ENCODE peak calls at places on chromosomes 12 and 14, in nine cellular contexts. U is IMR-90, D is ovary, I is tibial nerve, K is HCT116, Q is transverse colon, J is Peyer's patch, E is prostate gland, T is H54. Z is an unnamed sample.

GRCh38 chr12:15589328-15590032 is 199.7 kb downstream of the EPS8 start:
- DNase-seq in U (no peak), D (no peak), I (no peak), K (no peak), Q (no peak), J (no peak), E (no peak), T (no peak), Z (no peak)

GRCh38 chr12:45343269-45344051 is 127.6 kb downstream of the ANO6 start:
- DNase-seq in U (peak), D (no peak), I (no peak), K (no peak), Q (no peak), J (no peak), E (no peak), T (peak), Z (no peak)

GRCh38 chr14:91694643-91695042 is 37.2 kb downstream of the CATSPERB start:
- DNase-seq in U (no peak), D (no peak), I (no peak), K (no peak), Q (no peak), J (no peak), E (no peak), T (no peak), Z (no peak)

GRCh38 chr14:89828473-89829200 is 125.9 kb downstream of the EFCAB11 start:
- DNase-seq in U (peak), D (no peak), I (no peak), K (no peak), Q (no peak), J (no peak), E (no peak), T (no peak), Z (no peak)

GRCh38 chr12:66269757-66270383 is 32.4 kb upstream of the HELB start:
- DNase-seq in U (peak), D (no peak), I (no peak), K (peak), Q (no peak), J (no peak), E (no peak), T (peak), Z (peak)

GRCh38 chr12:113860059-113860820 is 105.9 kb downstream of the RBM19 start:
- DNase-seq in U (no peak), D (no peak), I (no peak), K (no peak), Q (no peak), J (no peak), E (no peak), T (no peak), Z (no peak)

GRCh38 chr12:49985981-49986380 is 13.2 kb downstream of the AQP6 start:
- DNase-seq in U (peak), D (no peak), I (no peak), K (no peak), Q (no peak), J (no peak), E (no peak), T (no peak), Z (no peak)

GRCh38 chr12:124720019-124720686 is 143.5 kb downstream of the SCARB1 start:
- DNase-seq in U (peak), D (no peak), I (no peak), K (no peak), Q (no peak), J (no peak), E (no peak), T (peak), Z (no peak)

GRCh38 chr14:77128414-77128891 is 13.1 kb downstream of the ZDHHC22 start:
- DNase-seq in U (no peak), D (no peak), I (no peak), K (peak), Q (no peak), J (no peak), E (no peak), T (no peak), Z (no peak)

GRCh38 chr12:40525054-40525453 is 167.2 kb upstream of the CNTN1 start:
- DNase-seq in U (no peak), D (no peak), I (no peak), K (no peak), Q (no peak), J (no peak), E (no peak), T (no peak), Z (no peak)

GRCh38 chr12:116319851-116320621 is 42.5 kb upstream of the MED13L start:
- DNase-seq in U (peak), D (peak), I (no peak), K (no peak), Q (peak), J (no peak), E (peak), T (peak), Z (no peak)

GRCh38 chr14:39704581-39704980 is 272.3 kb upstream of the FBXO33 start:
- DNase-seq in U (no peak), D (no peak), I (no peak), K (no peak), Q (no peak), J (no peak), E (no peak), T (no peak), Z (no peak)

GRCh38 chr14:56474419-56475022 is 105.1 kb upstream of the TMEM260 start:
- DNase-seq in U (peak), D (no peak), I (no peak), K (peak), Q (no peak), J (no peak), E (no peak), T (no peak), Z (peak)

GRCh38 chr14:91439345-91439744 is 21.7 kb upstream of the CCDC88C start:
- DNase-seq in U (no peak), D (no peak), I (no peak), K (no peak), Q (no peak), J (no peak), E (no peak), T (no peak), Z (no peak)

GRCh38 chr12:84730561-84731162 is 181.9 kb downstream of the SLC6A15 start:
- DNase-seq in U (no peak), D (no peak), I (no peak), K (no peak), Q (no peak), J (no peak), E (no peak), T (no peak), Z (no peak)

GRCh38 chr12:7642876-7643309 is 22.8 kb downstream of the APOBEC1 start:
- DNase-seq in U (no peak), D (no peak), I (no peak), K (peak), Q (no peak), J (no peak), E (no peak), T (no peak), Z (peak)

GRCh38 chr12:93025145-93026103 is 96.3 kb upstream of the EEA1 start:
- DNase-seq in U (peak), D (no peak), I (no peak), K (peak), Q (no peak), J (no peak), E (peak), T (peak), Z (peak)

GRCh38 chr14:103292426-103293374 is 41.3 kb upstream of the EIF5 start:
- DNase-seq in U (peak), D (peak), I (peak), K (peak), Q (peak), J (peak), E (peak), T (peak), Z (peak)

GRCh38 chr12:26017484-26018211 is 59.2 kb downstream of the RASSF8 start:
- DNase-seq in U (peak), D (no peak), I (no peak), K (peak), Q (no peak), J (no peak), E (no peak), T (no peak), Z (peak)

GRCh38 chr12:31288381-31288780 is 37.6 kb downstream of the SINHCAF start:
- DNase-seq in U (no peak), D (no peak), I (no peak), K (no peak), Q (no peak), J (no peak), E (no peak), T (no peak), Z (no peak)

GRCh38 chr12:25958254-25959068 is at the start of gene RASSF8:
- DNase-seq in U (peak), D (peak), I (peak), K (no peak), Q (peak), J (peak), E (peak), T (peak), Z (peak)

GRCh38 chr12:64216239-64216638 is 5.9 kb downstream of the KICS2 start:
- DNase-seq in U (no peak), D (no peak), I (no peak), K (no peak), Q (no peak), J (no peak), E (no peak), T (no peak), Z (no peak)

GRCh38 chr14:50362791-50363733 is 33.6 kb downstream of the CDKL1 start:
- DNase-seq in U (peak), D (no peak), I (no peak), K (no peak), Q (no peak), J (peak), E (no peak), T (no peak), Z (peak)
- TF ChIP-seq POLR2A in U (no peak), D (no peak), I (no peak), K (no peak), Q (no peak), J (peak), E (no peak), T (no peak), Z (peak)

GRCh38 chr14:65167072-65167645 is 64.8 kb upstream of the MAX start:
- DNase-seq in U (no peak), D (no peak), I (no peak), K (no peak), Q (no peak), J (no peak), E (no peak), T (no peak), Z (peak)
- TF ChIP-seq POLR2A in U (no peak), D (no peak), I (no peak), K (no peak), Q (no peak), J (no peak), E (no peak), T (no peak), Z (no peak)

GRCh38 chr14:61750708-61751474 is 11.3 kb upstream of the SNAPC1 start:
- DNase-seq in U (peak), D (peak), I (peak), K (peak), Q (peak), J (peak), E (peak), T (no peak), Z (peak)
- TF ChIP-seq POLR2A in U (no peak), D (no peak), I (peak), K (peak), Q (peak), J (peak), E (peak), T (no peak), Z (peak)

DNA sequence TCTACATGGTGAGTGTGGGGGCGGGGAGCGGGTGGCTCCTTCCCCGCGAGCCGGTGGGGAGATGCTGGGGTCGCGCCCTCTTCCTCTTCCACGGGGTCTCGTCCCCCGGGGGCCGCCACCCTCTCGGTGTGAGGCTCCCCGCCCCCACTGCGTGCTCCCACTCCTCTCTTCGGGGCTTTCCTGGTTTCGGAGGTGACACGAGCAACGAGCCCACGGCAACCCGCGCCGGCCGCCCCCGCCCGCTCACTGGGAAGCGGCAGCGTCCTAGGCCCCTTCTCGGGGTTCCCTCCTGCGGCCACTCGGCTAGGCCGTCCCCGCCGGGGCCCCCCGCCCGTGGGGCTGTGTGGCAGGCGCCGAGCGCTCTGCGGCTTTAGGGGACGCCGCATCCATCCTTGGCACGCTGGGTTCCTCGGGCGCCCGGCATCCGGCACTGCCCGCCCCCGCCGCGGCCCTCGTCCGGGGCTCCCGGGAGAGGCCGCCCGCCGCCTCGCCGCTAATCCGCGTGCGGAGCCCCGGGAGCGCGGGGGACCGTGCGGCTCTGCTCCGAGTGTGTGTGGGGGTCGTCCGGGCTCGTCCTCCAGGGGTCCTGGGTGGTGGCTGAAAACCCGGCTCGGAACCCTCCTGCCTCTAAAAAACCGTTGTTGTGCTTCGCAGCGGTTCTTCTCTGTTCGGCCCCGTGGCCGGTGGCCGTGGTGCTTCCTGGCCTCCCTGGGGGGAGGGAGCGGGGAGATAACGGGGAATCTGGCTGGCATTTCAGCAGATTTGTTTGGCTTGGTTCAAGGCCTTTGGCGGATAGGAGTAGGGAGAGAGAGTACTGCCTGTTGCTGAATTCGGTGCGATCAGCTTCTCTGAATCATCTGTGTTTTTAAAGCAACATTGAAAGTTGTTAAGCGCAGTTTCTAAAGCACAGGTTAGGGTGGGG is 998 bp downstream of the PCNX1 start:
- DNase-seq in U (peak), D (peak), I (peak), K (no peak), Q (peak), J (peak), E (peak), T (peak), Z (peak)
- TF ChIP-seq POLR2A in U (no peak), D (peak), I (peak), K (no peak), Q (no peak), J (no peak), E (no peak), T (no peak), Z (no peak)

GRCh38 chr14:67883717-67884116 is 64.1 kb downstream of the RAD51B start:
- DNase-seq in U (peak), D (no peak), I (no peak), K (no peak), Q (no peak), J (no peak), E (no peak), T (no peak), Z (no peak)

GRCh38 chr14:67886221-67886620 is 66.6 kb downstream of the RAD51B start:
- DNase-seq in U (no peak), D (no peak), I (no peak), K (no peak), Q (no peak), J (no peak), E (no peak), T (no peak), Z (no peak)

GRCh38 chr14:67879026-67879425 is 59.4 kb downstream of the RAD51B start:
- DNase-seq in U (no peak), D (no peak), I (no peak), K (no peak), Q (no peak), J (no peak), E (no peak), T (no peak), Z (no peak)

GRCh38 chr14:67882973-67883372 is 63.4 kb downstream of the RAD51B start:
- DNase-seq in U (no peak), D (no peak), I (no peak), K (no peak), Q (no peak), J (no peak), E (no peak), T (no peak), Z (peak)

DNA sequence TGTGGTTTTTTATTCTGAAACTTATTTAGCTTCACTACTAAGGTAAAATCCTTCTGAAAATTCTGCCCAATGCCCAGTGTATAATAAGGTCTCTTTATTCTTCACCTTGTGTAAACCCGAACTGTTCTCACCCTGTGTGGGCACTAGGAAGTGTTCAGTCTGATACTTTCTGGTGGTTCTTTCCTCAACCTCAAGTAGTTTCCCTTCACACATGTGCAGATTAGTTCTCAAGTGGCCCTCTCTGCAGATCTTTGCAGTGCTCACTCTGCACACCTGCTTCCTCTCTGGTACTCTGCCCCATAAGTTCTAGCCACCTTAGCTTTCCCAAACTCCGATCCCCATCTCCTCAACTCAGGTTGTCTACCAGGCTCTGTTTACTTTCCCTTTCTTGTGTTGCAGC is 61.6 kb downstream of the RAD51B start:
- DNase-seq in U (no peak), D (no peak), I (no peak), K (no peak), Q (no peak), J (no peak), E (no peak), T (no peak), Z (no peak)
- TF ChIP-seq POLR2A in U (no peak), D (no peak), I (no peak), K (no peak), Q (no peak), J (no peak), E (no peak), T (no peak), Z (no peak)